ENCODE peak calls at places on chromosomes 6 and 20, in four cellular contexts. I, L, K and X are unnamed samples.

GRCh38 chr6:168895102-168895812 is 358.4 kb downstream of the THBS2 start:
- DNase-seq in K (peak), L (peak), I (peak), X (peak)

GRCh38 chr6:124783344-124783743 is 178.9 kb upstream of the RNF217 start:
- DNase-seq in I (no peak), K (no peak), L (no peak), X (no peak)

GRCh38 chr6:25404693-25405169 is 125.6 kb downstream of the CARMIL1 start:
- DNase-seq in L (no peak), I (no peak), K (no peak), X (no peak)

GRCh38 chr6:138007014-138007472 is 100.2 kb downstream of the PERP start:
- DNase-seq in I (no peak), L (peak), K (peak), X (no peak)

GRCh38 chr20:51902933-51903332 is 100.6 kb upstream of the SALL4 start:
- DNase-seq in K (no peak), I (no peak), L (no peak), X (no peak)

GRCh38 chr20:50358959-50359358 is 151.2 kb upstream of the PTPN1 start:
- DNase-seq in I (no peak), L (no peak), K (no peak), X (no peak)

GRCh38 chr20:38434310-38434741 is 802 bp downstream of the SNHG17 start:
- DNase-seq in I (peak), K (peak), L (no peak), X (no peak)

GRCh38 chr20:34269996-34270627 is 28.9 kb downstream of the ASIP start:
- DNase-seq in K (peak), I (no peak), L (no peak), X (no peak)

GRCh38 chr6:3905853-3906190 is 56.6 kb downstream of the FAM50B start:
- DNase-seq in L (no peak), I (no peak), K (no peak), X (no peak)

GRCh38 chr6:106746660-106747059 is 117.3 kb downstream of the QRSL1 start:
- DNase-seq in L (no peak), I (no peak), K (no peak), X (peak)

GRCh38 chr6:137893726-137894125 is 26.7 kb downstream of the TNFAIP3 start:
- DNase-seq in L (no peak), I (no peak), K (no peak), X (no peak)

GRCh38 chr20:11080010-11080409 is 406.2 kb upstream of the JAG1 start:
- DNase-seq in K (no peak), L (no peak), I (no peak), X (no peak)

GRCh38 chr20:3312940-3313656 is 74.1 kb upstream of the SLC4A11 start:
- DNase-seq in L (no peak), K (no peak), I (no peak), X (no peak)

GRCh38 chr6:125741336-125741735 is 8.1 kb upstream of the HEY2 start:
- DNase-seq in L (no peak), K (no peak), I (no peak), X (no peak)

GRCh38 chr6:624979-625378 is 31.9 kb downstream of the HUS1B start:
- DNase-seq in L (no peak), I (no peak), K (no peak), X (no peak)

GRCh38 chr6:40948598-40948997 is 90.4 kb downstream of the UNC5CL start:
- DNase-seq in K (no peak), L (no peak), I (no peak), X (peak)

GRCh38 chr6:139262519-139263300 is 29.1 kb downstream of the TXLNB start:
- DNase-seq in K (no peak), L (no peak), I (no peak), X (peak)

GRCh38 chr6:33885121-33886057 is 81.6 kb upstream of the MLN start:
- DNase-seq in K (no peak), L (peak), I (peak), X (no peak)

GRCh38 chr20:39453890-39454289 is 491.7 kb downstream of the DHX35 start:
- DNase-seq in I (no peak), K (no peak), L (no peak), X (no peak)

GRCh38 chr20:57415791-57416190 is 24.6 kb downstream of the RBM38 start:
- DNase-seq in L (no peak), K (no peak), I (no peak), X (no peak)

GRCh38 chr6:99933129-99933528 is 60.9 kb downstream of the MCHR2 start:
- DNase-seq in L (no peak), I (no peak), K (no peak), X (no peak)

GRCh38 chr20:59725476-59726119 is 121.3 kb downstream of the PHACTR3 start:
- DNase-seq in K (no peak), L (no peak), I (no peak), X (no peak)

GRCh38 chr6:157790548-157791160 is 32.4 kb upstream of the SNX9 start:
- DNase-seq in K (no peak), L (no peak), I (no peak), X (no peak)

GRCh38 chr20:50230184-50230583 is 39.6 kb downstream of the CEBPB start:
- DNase-seq in L (no peak), K (no peak), I (no peak), X (no peak)

GRCh38 chr6:35302604-35303218 is 5.1 kb downstream of the DEF6 start:
- DNase-seq in I (peak), L (peak), K (no peak), X (peak)

GRCh38 chr20:57309544-57310115 is 20.0 kb upstream of the SPO11 start:
- DNase-seq in K (no peak), I (no peak), L (no peak), X (no peak)

GRCh38 chr6:3211681-3212080 is 15.8 kb downstream of the TUBB2B start:
- DNase-seq in K (no peak), L (no peak), I (no peak), X (no peak)

GRCh38 chr20:50519036-50519780 is 9.0 kb downstream of the PTPN1 start:
- DNase-seq in K (no peak), L (no peak), I (no peak), X (no peak)

GRCh38 chr6:24883618-24884017 is 52.1 kb downstream of the RIPOR2 start:
- DNase-seq in I (no peak), L (no peak), K (no peak), X (no peak)

GRCh38 chr6:25295651-25296050 is 16.5 kb downstream of the CARMIL1 start:
- DNase-seq in L (no peak), K (no peak), I (no peak), X (no peak)

GRCh38 chr6:391559-392440 is at the start of gene IRF4:
- DNase-seq in I (no peak), L (no peak), K (peak), X (no peak)

GRCh38 chr6:3385660-3386151 is 71.1 kb downstream of the SLC22A23 start:
- DNase-seq in K (no peak), L (peak), I (no peak), X (no peak)

GRCh38 chr20:50635014-50635557 is 56.3 kb downstream of the RIPOR3 start:
- DNase-seq in I (no peak), K (no peak), L (no peak), X (no peak)